ENCODE peak calls at places on chromosomes 4 and X, in eight cellular contexts. M is neural progenitor cell, A is PC-3, C is OCI-LY7, S is HCT116, I is hepatocyte, D is MM.1S, N is SK-N-SH. G is an unnamed sample.

GRCh38 chr4:171281359-171281758 is 531.8 kb upstream of the GALNTL6 start:
- DNase-seq in C (no peak), M (peak; percentile 40), N (no peak), D (no peak), A (no peak), S (no peak), I (no peak), G (no peak)

GRCh38 chr4:75498041-75498440 is 16.2 kb downstream of the RCHY1 start:
- DNase-seq in S (no peak), D (no peak), M (no peak), I (no peak), A (no peak), N (no peak), C (no peak), G (no peak)

GRCh38 chrX:21745756-21746155 is 12.2 kb downstream of the SMPX start:
- DNase-seq in N (peak; percentile 15), S (no peak), M (peak; percentile 8), I (peak; percentile 24), A (peak; percentile 63), D (peak; percentile 9), C (peak; percentile 19), G (peak; percentile 41)

GRCh38 chr4:27186710-27187109 is 326.1 kb downstream of the STIM2 start:
- DNase-seq in D (no peak), I (no peak), M (no peak), C (no peak), N (no peak), S (no peak), A (no peak), G (no peak)

GRCh38 chrX:100700809-100701208 is 31.1 kb downstream of the SYTL4 start:
- DNase-seq in N (no peak), M (no peak), A (no peak), C (no peak), I (no peak), D (no peak), S (no peak), G (no peak)

GRCh38 chrX:139844163-139844562 is 88.7 kb downstream of the ATP11C start:
- DNase-seq in N (no peak), A (peak; percentile 8), M (no peak), C (peak; percentile 3), S (no peak), D (no peak), I (peak; percentile 10), G (no peak)

GRCh38 chr4:124803641-124804040 is 91.1 kb upstream of the ANKRD50 start:
- DNase-seq in D (no peak), N (no peak), S (no peak), A (peak; percentile 70), M (no peak), I (no peak), C (no peak), G (no peak)

GRCh38 chr4:157819693-157820464 is 352.9 kb downstream of the GASK1B start:
- DNase-seq in C (no peak), D (no peak), A (no peak), N (no peak), I (no peak), S (no peak), M (no peak), G (no peak)

GRCh38 chrX:17632942-17633341 is 104.4 kb upstream of the SCML1 start:
- DNase-seq in N (no peak), A (peak; percentile 29), I (no peak), D (peak; percentile 40), M (no peak), C (no peak), S (no peak), G (no peak)

GRCh38 chr4:35038079-35038805 is 1206.1 kb downstream of the ARAP2 start:
- DNase-seq in A (no peak), S (no peak), M (no peak), D (no peak), C (no peak), I (no peak), N (peak; percentile 5), G (no peak)

GRCh38 chrX:1754077-1754476 is 139.2 kb downstream of the ASMT start:
- DNase-seq in M (no peak), C (no peak), S (no peak), I (no peak), N (no peak), D (no peak), A (no peak), G (no peak)

GRCh38 chr4:15506464-15506863 is 36.8 kb downstream of the CC2D2A start:
- DNase-seq in A (no peak), I (no peak), D (no peak), M (no peak), C (no peak), S (no peak), N (no peak), G (no peak)

GRCh38 chrX:118780915-118781314 is 42.7 kb upstream of the ZCCHC12 start:
- DNase-seq in M (no peak), C (no peak), A (peak; percentile 20), S (no peak), D (no peak), N (no peak), I (no peak), G (no peak)

GRCh38 chr4:2932951-2933565 is 30.1 kb downstream of the NOP14 start:
- DNase-seq in D (no peak), S (no peak), A (no peak), C (no peak), M (no peak), N (peak; percentile 72), I (no peak), G (no peak)

GRCh38 chrX:70755850-70756249 is 152.7 kb downstream of the TEX11 start:
- DNase-seq in S (no peak), C (no peak), N (no peak), I (no peak), M (peak; percentile 55), D (peak; percentile 6), A (no peak), G (peak; percentile 62)

GRCh38 chr4:8090312-8090711 is 68.3 kb downstream of the ABLIM2 start:
- DNase-seq in I (no peak), D (no peak), M (no peak), N (no peak), S (no peak), C (no peak), A (peak; percentile 90), G (no peak)

GRCh38 chr4:26830016-26830415 is 30.6 kb upstream of the STIM2 start:
- DNase-seq in S (no peak), C (peak; percentile 74), A (no peak), M (no peak), N (no peak), I (no peak), D (no peak), G (no peak)

GRCh38 chr4:87057835-87058234 is 123.0 kb downstream of the AFF1 start:
- DNase-seq in C (no peak), D (no peak), I (no peak), N (no peak), A (peak; percentile 13), M (no peak), S (no peak), G (no peak)

GRCh38 chr4:139331185-139331584 is 28.9 kb upstream of the NDUFC1 start:
- DNase-seq in D (no peak), I (no peak), C (no peak), A (no peak), N (no peak), S (no peak), M (no peak), G (no peak)

GRCh38 chr4:5802565-5802964 is 90.3 kb downstream of the CRMP1 start:
- DNase-seq in C (no peak), I (no peak), N (no peak), A (no peak), M (no peak), S (no peak), D (no peak), G (no peak)

DNA sequence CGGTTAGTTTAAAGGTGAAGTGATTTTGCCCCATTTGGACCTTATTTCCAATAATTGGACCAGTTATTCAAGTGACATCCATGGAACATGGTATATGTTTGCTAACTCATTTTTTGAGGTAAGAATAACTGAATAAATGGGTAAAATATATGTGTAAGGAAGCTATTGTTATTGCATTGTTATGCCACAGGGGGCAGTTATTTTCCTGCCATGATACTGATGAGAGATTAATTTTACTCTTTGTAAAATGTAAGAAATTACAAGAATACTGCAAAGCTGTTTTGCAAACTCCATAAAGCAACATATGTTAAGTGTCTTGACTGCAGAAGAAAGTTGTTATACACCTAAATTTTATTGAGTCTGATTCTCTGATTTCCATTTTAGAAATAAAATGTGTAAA is 114.0 kb downstream of the IL1RAPL1 start:
- DNase-seq in A (no peak), I (no peak), N (no peak), M (no peak), C (no peak), D (no peak), S (no peak), G (no peak)
- TF ChIP-seq CTCF in A (peak; percentile 53), I (no peak), N (peak; percentile 55), M (peak; percentile 14), C (peak; percentile 35), D (no peak), S (no peak), G (peak; percentile 31)

DNA sequence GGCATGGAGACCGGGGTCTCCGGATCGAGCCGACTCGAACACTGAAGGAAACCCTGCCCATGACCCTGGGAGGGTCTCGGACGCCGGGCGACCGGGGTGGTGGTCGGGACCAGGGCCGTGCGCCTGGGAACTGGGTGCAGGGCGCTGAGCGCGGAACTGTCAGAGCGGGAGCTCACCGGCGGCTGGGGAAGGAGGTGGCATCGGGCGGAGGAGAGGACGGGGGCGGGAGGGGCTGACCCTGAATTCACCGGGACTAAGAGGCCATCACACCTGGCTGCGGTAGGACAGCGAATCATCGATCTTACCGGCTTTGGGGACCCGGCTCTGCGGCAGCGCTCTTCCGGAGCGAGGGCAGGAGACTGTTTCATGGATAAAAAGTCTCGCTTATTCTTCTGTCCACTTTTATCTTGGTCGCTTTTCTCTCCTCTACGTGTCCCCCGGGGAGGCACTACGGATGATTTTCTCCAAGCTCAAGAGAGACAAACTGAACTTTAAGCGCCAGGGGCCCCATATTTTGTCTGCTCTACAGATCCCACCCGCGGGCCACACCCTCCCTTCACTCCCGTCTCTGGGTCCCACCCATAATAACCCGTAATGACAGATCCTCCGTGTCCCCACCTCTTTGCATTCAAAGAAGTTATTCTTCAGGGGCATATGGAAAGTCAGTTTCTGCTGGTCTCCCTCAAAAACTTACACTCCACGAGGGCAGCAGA is at the start of gene CORIN:
- DNase-seq in M (peak; percentile 19), N (no peak), A (peak; percentile 15), I (peak; percentile 48), D (no peak), C (no peak), S (no peak), G (peak; percentile 70)
- H3K27ac ChIP-seq in M (no peak within 1 kb of the TSS), N (no peak within 1 kb of the TSS), A (no peak within 1 kb of the TSS), I (no peak within 1 kb of the TSS), D (no peak within 1 kb of the TSS), C (no peak within 1 kb of the TSS), S (no peak within 1 kb of the TSS), G (no peak within 1 kb of the TSS)

DNA sequence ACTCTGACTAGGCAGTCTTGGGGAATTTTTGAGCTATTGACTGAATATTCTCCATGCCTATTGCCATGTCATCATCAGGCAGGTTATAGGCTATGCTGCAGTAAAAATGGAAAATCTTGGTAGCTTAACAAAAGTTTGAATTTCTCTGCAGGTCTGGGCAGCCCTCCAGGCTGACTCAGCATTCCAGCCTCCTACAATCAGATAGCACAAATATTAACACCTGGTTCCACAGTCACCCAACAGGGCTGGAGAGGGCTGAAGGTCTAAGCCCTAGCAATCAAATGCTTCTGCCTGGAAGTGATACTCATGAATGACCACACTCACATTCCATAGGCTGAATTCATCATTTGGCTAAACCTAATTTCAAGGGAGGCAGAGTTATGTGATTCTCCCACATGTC is 9.6 kb upstream of the PPP3CA start:
- DNase-seq in I (peak; percentile 71), M (no peak), D (peak; percentile 41), C (no peak), S (peak; percentile 73), A (peak; percentile 92), N (peak; percentile 8), G (no peak)
- TF ChIP-seq EZH2phosphoT487 in I (no peak), M (no peak), D (no peak), C (no peak), S (no peak), A (no peak), N (no peak), G (no peak)

GRCh38 chrX:109886122-109886761 is 116.7 kb upstream of the TMEM164 start:
- DNase-seq in N (peak; percentile 51), S (peak; percentile 37), M (peak; percentile 57), A (peak; percentile 62), I (peak; percentile 42), C (peak; percentile 35), D (peak; percentile 53), G (peak; percentile 58)
- TF ChIP-seq CTCF in N (peak; percentile 79), S (peak; percentile 68), M (peak; percentile 72), A (peak; percentile 78), I (peak; percentile 54), C (peak; percentile 78), D (peak; percentile 76), G (peak; percentile 73)

G was measured in GM23338.